ENCODE peak calls at places on chromosomes 2 and 18, in five cellular contexts. T is A673, Q is fibroblast of mammary gland, B is right lobe of liver, M is upper lobe of right lung. N is an unnamed sample.

GRCh38 chr2:128584296-128584900 is 265.7 kb upstream of the HS6ST1 start:
- DNase-seq in T (no peak), Q (peak; percentile 98), B (no peak), M (no peak), N (peak; percentile 82)

GRCh38 chr2:135637456-135638087 is 104.1 kb upstream of the UBXN4 start:
- DNase-seq in T (no peak), B (no peak), M (no peak), Q (no peak), N (no peak)

GRCh38 chr18:75213610-75214009 is 3.0 kb downstream of the TSHZ1 start:
- DNase-seq in M (no peak), B (no peak), Q (peak; percentile 65), T (no peak), N (no peak)

GRCh38 chr18:65762556-65762955 is 11.7 kb downstream of the CDH7 start:
- DNase-seq in M (no peak), Q (no peak), T (peak; percentile 61), B (no peak), N (no peak)

GRCh38 chr2:215830313-215830712 is 183.0 kb downstream of the MREG start:
- DNase-seq in B (peak; percentile 55), M (no peak), Q (peak; percentile 96), T (no peak), N (peak; percentile 73)

GRCh38 chr2:161307676-161308075 is 549 bp upstream of the PSMD14 start:
- DNase-seq in Q (peak; percentile 3), T (no peak), M (no peak), B (no peak), N (no peak)

GRCh38 chr2:79101024-79101423 is 13.2 kb upstream of the REG1B start:
- DNase-seq in Q (no peak), M (no peak), B (no peak), T (no peak), N (no peak)

GRCh38 chr2:191250400-191250799 is 5.2 kb downstream of the MYO1B start:
- DNase-seq in M (no peak), Q (peak; percentile 62), B (no peak), T (peak; percentile 30), N (peak; percentile 62)

GRCh38 chr2:127674241-127675209 is 805 bp downstream of the LIMS2 start:
- DNase-seq in B (no peak), M (no peak), Q (no peak), T (no peak), N (no peak)

GRCh38 chr2:28627722-28628480 is 123.7 kb upstream of the PPP1CB start:
- DNase-seq in T (no peak), M (no peak), B (no peak), Q (peak; percentile 44), N (peak; percentile 81)

GRCh38 chr18:8380926-8381325 is 228.3 kb upstream of the RAB12 start:
- DNase-seq in B (no peak), Q (no peak), M (no peak), T (no peak), N (no peak)

GRCh38 chr18:50847192-50847591 is 27.4 kb upstream of the MRO start:
- DNase-seq in B (no peak), T (no peak), M (no peak), Q (peak; percentile 85), N (peak; percentile 52)

GRCh38 chr2:188244383-188244782 is 47.3 kb upstream of the GULP1 start:
- DNase-seq in Q (peak; percentile 4), M (no peak), T (peak; percentile 10), B (no peak), N (no peak)

GRCh38 chr2:237669628-237670351 is 42.4 kb downstream of the LRRFIP1 start:
- DNase-seq in M (peak; percentile 64), Q (peak; percentile 100), T (peak; percentile 44), B (peak; percentile 84), N (peak; percentile 90)

GRCh38 chr2:126657636-126658315 is 1.8 kb downstream of the GYPC start:
- DNase-seq in T (peak; percentile 75), M (peak; percentile 83), B (peak; percentile 67), Q (peak; percentile 99), N (peak; percentile 100)

GRCh38 chr2:154912215-154912614 is 213.7 kb downstream of the KCNJ3 start:
- DNase-seq in T (no peak), M (no peak), Q (no peak), B (no peak), N (no peak)

GRCh38 chr2:161005170-161005569 is 155.1 kb upstream of the TANK start:
- DNase-seq in B (no peak), Q (peak; percentile 31), M (no peak), T (no peak), N (no peak)

GRCh38 chr18:75478996-75479870 is 51.7 kb upstream of the SMIM21 start:
- DNase-seq in M (no peak), Q (peak; percentile 73), T (peak; percentile 58), B (no peak), N (peak; percentile 82)

GRCh38 chr2:99395589-99396130 is 58.5 kb downstream of the EIF5B start:
- DNase-seq in T (no peak), B (no peak), M (no peak), Q (no peak), N (no peak)

GRCh38 chr2:102065675-102066252 is 74.0 kb downstream of the IL1R2 start:
- DNase-seq in T (no peak), B (no peak), Q (peak; percentile 93), M (peak; percentile 73), N (peak; percentile 95)

GRCh38 chr18:26268454-26268853 is 42.2 kb downstream of the TAF4B start:
- DNase-seq in B (no peak), Q (peak; percentile 21), T (no peak), M (no peak), N (no peak)

GRCh38 chr18:49757513-49758262 is 55.6 kb downstream of the ACAA2 start:
- DNase-seq in T (peak; percentile 23), Q (no peak), M (no peak), B (peak; percentile 82), N (no peak)

GRCh38 chr2:72755647-72756423 is 70.0 kb downstream of the EXOC6B start:
- DNase-seq in B (no peak), M (no peak), Q (peak; percentile 66), T (peak; percentile 67), N (no peak)

GRCh38 chr2:30255466-30256408 is 24.4 kb downstream of the LBH start:
- DNase-seq in B (no peak), T (no peak), M (no peak), Q (no peak), N (no peak)

GRCh38 chr2:202267495-202267894 is 1.9 kb downstream of the NOP58 start:
- DNase-seq in Q (peak; percentile 36), M (no peak), B (no peak), T (peak; percentile 21), N (peak; percentile 21)

GRCh38 chr2:96800762-96801463 is 15.2 kb upstream of the CNNM3 start:
- DNase-seq in T (peak; percentile 72), M (peak; percentile 87), B (peak; percentile 86), Q (peak; percentile 50), N (peak; percentile 70)

GRCh38 chr18:25456284-25456683 is 104.3 kb upstream of the ZNF521 start:
- DNase-seq in M (no peak), Q (no peak), T (no peak), B (no peak), N (no peak)

GRCh38 chr2:44342854-44343253 is 18.4 kb downstream of the PREPL start:
- DNase-seq in M (no peak), B (no peak), Q (peak; percentile 20), T (peak; percentile 14), N (peak; percentile 49)

GRCh38 chr2:784753-785152 is 107.5 kb upstream of the TMEM18 start:
- DNase-seq in Q (no peak), M (no peak), T (no peak), B (no peak), N (no peak)

GRCh38 chr2:71647346-71647745 is 194.0 kb downstream of the DYSF start:
- DNase-seq in T (no peak), Q (no peak), B (no peak), M (no peak), N (peak; percentile 22)
- TF ChIP-seq CTCF in T (no peak), Q (no peak), B (no peak), M (no peak), N (no peak)

DNA sequence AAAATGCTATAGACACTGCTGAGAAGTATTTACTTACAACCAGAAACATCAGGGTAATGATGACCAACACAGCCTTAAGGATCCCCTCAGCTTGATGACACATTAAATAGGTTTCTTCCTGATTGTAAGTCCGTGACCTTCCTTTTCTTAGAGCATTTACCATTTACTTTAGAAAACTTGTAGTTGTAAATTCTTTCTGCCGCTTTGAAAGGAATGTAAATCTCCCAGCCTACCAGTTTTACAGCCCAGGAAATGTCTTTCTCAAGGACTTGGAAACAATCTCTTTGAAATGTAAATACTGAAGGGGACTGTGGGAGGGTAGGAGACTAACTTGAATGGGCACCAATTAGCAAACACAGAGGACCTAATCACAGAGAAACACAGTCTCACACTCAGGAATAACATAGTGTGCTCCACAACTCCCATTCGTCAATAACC is 278.6 kb downstream of the DSC3 start:
- DNase-seq in M (no peak), B (no peak), Q (no peak), T (no peak), N (no peak)
- H3K4me3 ChIP-seq in M (no peak overlapping the region), B (no peak overlapping the region), Q (no peak overlapping the region), T (no peak overlapping the region), N (no peak overlapping the region)

GRCh38 chr2:42925742-42926437 is 133.5 kb upstream of the HAAO start:
- DNase-seq in T (no peak), B (peak; percentile 94), Q (peak; percentile 30), M (peak; percentile 67), N (no peak)
- TF ChIP-seq CTCF in T (no peak), B (no peak), Q (no peak), M (no peak), N (no peak)

DNA sequence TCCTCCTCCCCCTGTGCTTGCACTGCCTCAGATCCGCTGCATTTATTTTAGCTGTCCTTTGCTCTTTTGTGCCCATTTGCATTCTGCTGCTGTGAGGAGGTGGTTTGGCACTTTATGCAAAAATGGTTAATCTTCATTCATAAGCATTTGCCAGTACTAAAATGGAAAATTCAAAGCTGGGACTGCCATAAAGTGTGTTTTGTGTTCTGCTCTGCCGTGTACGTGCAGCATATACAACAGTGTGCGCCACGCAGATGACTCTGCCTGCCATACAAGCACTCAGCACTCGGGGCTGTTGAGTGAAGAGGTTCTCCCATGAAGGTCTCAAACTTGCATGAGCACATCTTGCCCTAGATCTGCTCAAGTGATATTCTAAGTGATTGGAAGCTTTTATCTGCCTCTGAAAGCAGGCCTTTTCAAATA is 73.7 kb downstream of the SPATS2L start:
- DNase-seq in M (no peak), B (no peak), T (no peak), Q (no peak), N (no peak)
- H3K4me3 ChIP-seq in M (no peak overlapping the region), B (no peak overlapping the region), T (no peak overlapping the region), Q (no peak overlapping the region), N (no peak overlapping the region)

GRCh38 chr18:79007440-79007839 is 27.8 kb downstream of the SALL3 start:
- DNase-seq in Q (no peak), B (no peak), T (no peak), M (no peak), N (no peak)
- TF ChIP-seq CTCF in Q (no peak), B (no peak), T (no peak), M (no peak), N (no peak)

GRCh38 chr2:63434597-63434996 is 153.7 kb downstream of the WDPCP start:
- DNase-seq in B (no peak), M (no peak), Q (no peak), T (no peak), N (no peak)
- H3K4me3 ChIP-seq in B (no peak overlapping the region), M (no peak overlapping the region), Q (no peak overlapping the region), T (no peak overlapping the region), N (no peak overlapping the region)

GRCh38 chr18:67242001-67242400 is 274.5 kb downstream of the DSEL start:
- DNase-seq in Q (no peak), T (no peak), M (no peak), B (no peak), N (no peak)
- TF ChIP-seq CTCF in Q (no peak), T (no peak), M (no peak), B (no peak), N (no peak)